ENCODE peak calls at places on chromosomes 4 and X, in four cellular contexts. T is GM12892, R is H54, G is sigmoid colon. B is an unnamed sample.

GRCh38 chrX:124289443-124289842 is 43.0 kb upstream of the TEX13D start:
- DNase-seq in T (no peak), R (no peak), G (no peak), B (no peak)

GRCh38 chr4:177118596-177118995 is 191.1 kb upstream of the NEIL3 start:
- DNase-seq in T (no peak), R (no peak), G (peak), B (peak)

GRCh38 chr4:25258980-25259578 is 25.2 kb downstream of the PI4K2B start:
- DNase-seq in T (no peak), R (peak), G (no peak), B (no peak)

GRCh38 chr4:159158083-159158617 is 55.3 kb downstream of the RAPGEF2 start:
- DNase-seq in T (no peak), R (no peak), G (no peak), B (no peak)

GRCh38 chr4:107380190-107380589 is 339.8 kb downstream of the PAPSS1 start:
- DNase-seq in T (no peak), R (no peak), G (no peak), B (no peak)

GRCh38 chrX:154799554-154800348 is 5.5 kb downstream of the MPP1 start:
- DNase-seq in T (no peak), R (peak), G (no peak), B (peak)

GRCh38 chr4:83561381-83561780 is 25.5 kb downstream of the GPAT3 start:
- DNase-seq in T (no peak), R (no peak), G (no peak), B (peak)

GRCh38 chr4:95547708-95548471 is 883 bp downstream of the UNC5C start:
- DNase-seq in T (no peak), R (no peak), G (peak), B (peak)

GRCh38 chr4:31084806-31085416 is 364.7 kb downstream of the PCDH7 start:
- DNase-seq in T (no peak), R (no peak), G (no peak), B (no peak)

GRCh38 chr4:174317531-174317930 is 33.8 kb downstream of the CEP44 start:
- DNase-seq in T (no peak), R (no peak), G (no peak), B (no peak)

GRCh38 chrX:132948648-132949260 is 9.7 kb downstream of the HS6ST2 start:
- DNase-seq in T (no peak), R (no peak), G (no peak), B (no peak)

GRCh38 chrX:23742174-23742692 is 843 bp downstream of the ACOT9 start:
- DNase-seq in T (no peak), R (no peak), G (peak), B (peak)

GRCh38 chr4:170697845-170698244 is 608.1 kb upstream of the AADAT start:
- DNase-seq in T (no peak), R (no peak), G (no peak), B (no peak)

GRCh38 chrX:95071621-95072020 is 1397.6 kb downstream of the FAM133A start:
- DNase-seq in T (no peak), R (no peak), G (no peak), B (no peak)

GRCh38 chr4:154329268-154329858 is 162.2 kb downstream of the DCHS2 start:
- DNase-seq in T (no peak), R (no peak), G (no peak), B (no peak)

GRCh38 chr4:64756016-64756415 is 346.8 kb upstream of the TECRL start:
- DNase-seq in T (no peak), R (no peak), G (no peak), B (no peak)

GRCh38 chr4:86130160-86130933 is 229.5 kb downstream of the MAPK10 start:
- DNase-seq in T (no peak), R (no peak), G (no peak), B (no peak)

GRCh38 chrX:95058815-95059214 is 1384.8 kb downstream of the FAM133A start:
- DNase-seq in T (no peak), R (peak), G (no peak), B (no peak)

GRCh38 chrX:154544885-154545284 is 1.8 kb downstream of the G6PD start:
- DNase-seq in T (no peak), R (no peak), G (no peak), B (peak)

GRCh38 chrX:68867458-68868166 is 38.8 kb downstream of the EFNB1 start:
- DNase-seq in T (no peak), R (no peak), G (no peak), B (peak)

GRCh38 chr4:103075894-103076776 is at the start of gene SLC9B2:
- DNase-seq in T (peak), R (peak), G (peak), B (peak)

GRCh38 chr4:183011213-183011907 is 87.7 kb upstream of the WWC2 start:
- DNase-seq in T (no peak), R (no peak), G (no peak), B (no peak)

GRCh38 chrX:11259437-11259836 is 33.8 kb upstream of the AMELX start:
- DNase-seq in T (no peak), R (no peak), G (no peak), B (no peak)

GRCh38 chrX:39162322-39162721 is 361.1 kb downstream of the MID1IP1 start:
- DNase-seq in T (no peak), R (no peak), G (no peak), B (no peak)

GRCh38 chrX:38233891-38234807 is 13.5 kb upstream of the SRPX start:
- DNase-seq in T (no peak), R (no peak), G (peak), B (peak)

GRCh38 chr4:30802622-30803323 is 82.6 kb downstream of the PCDH7 start:
- DNase-seq in T (no peak), R (no peak), G (no peak), B (no peak)

GRCh38 chr4:151957163-151957562 is 196.4 kb upstream of the GATB start:
- DNase-seq in T (no peak), R (no peak), G (no peak), B (no peak)

GRCh38 chr4:167021545-167022155 is 212.6 kb downstream of the SPOCK3 start:
- DNase-seq in T (no peak), R (no peak), G (peak), B (peak)

GRCh38 chr4:140150886-140151699 is 2.9 kb downstream of the MAML3 start:
- DNase-seq in T (peak), R (peak), G (peak), B (peak)

GRCh38 chr4:140153419-140153743 is 603 bp downstream of the MAML3 start:
- DNase-seq in T (no peak), R (no peak), G (no peak), B (no peak)

GRCh38 chr4:140151700-140152014 is 2.3 kb downstream of the MAML3 start:
- DNase-seq in T (no peak), R (peak), G (peak), B (peak)

GRCh38 chr4:140152760-140153418 is 1.1 kb downstream of the MAML3 start:
- DNase-seq in T (peak), R (no peak), G (peak), B (peak)

GRCh38 chr4:140152015-140152703 is 1.8 kb downstream of the MAML3 start:
- DNase-seq in T (peak), R (peak), G (peak), B (peak)
- TF ChIP-seq POLR2A in T (no peak), R (no peak), G (no peak), B (no peak)

DNA sequence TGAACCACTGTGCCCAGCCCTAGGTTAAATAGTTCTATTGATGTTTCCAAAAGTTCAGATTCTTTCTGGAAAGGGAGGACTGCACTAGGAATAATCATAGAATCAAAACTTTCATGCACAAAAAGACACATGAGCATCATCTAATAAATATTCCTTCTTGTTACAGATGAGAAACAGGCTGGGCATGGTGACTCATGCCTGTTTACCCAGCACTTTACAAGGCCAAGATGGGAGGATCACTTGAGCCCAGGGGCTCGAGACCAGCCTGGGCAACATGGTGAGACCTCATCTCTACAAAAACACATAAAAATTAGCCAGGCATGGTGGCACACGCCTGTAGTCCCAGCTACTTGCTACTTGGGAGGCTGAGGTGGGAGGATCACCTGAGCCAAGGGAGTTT is 27.7 kb downstream of the LARP7 start:
- DNase-seq in T (no peak), R (no peak), G (no peak), B (no peak)
- TF ChIP-seq POLR2A in T (no peak), R (no peak), G (no peak), B (no peak)

GRCh38 chrX:47187106-47187677 is 6.4 kb upstream of the UBA1 start:
- DNase-seq in T (no peak), R (no peak), G (no peak), B (peak)
- TF ChIP-seq POLR2A in T (no peak), R (no peak), G (no peak), B (no peak)

GRCh38 chrX:49919617-49920016 is 2.8 kb upstream of the CLCN5 start:
- DNase-seq in T (no peak), R (no peak), G (peak), B (peak)

GRCh38 chrX:49921109-49921508 is 1.3 kb upstream of the CLCN5 start:
- DNase-seq in T (no peak), R (no peak), G (no peak), B (no peak)

GRCh38 chrX:49922291-49923241 is at the start of gene CLCN5:
- DNase-seq in T (peak), R (peak), G (peak), B (peak)
- TF ChIP-seq POLR2A in T (peak), R (peak), G (no peak), B (no peak)

GRCh38 chr4:3354455-3354811 is 61.6 kb downstream of the RGS12 start:
- DNase-seq in T (no peak), R (no peak), G (no peak), B (no peak)
- TF ChIP-seq POLR2A in T (no peak), R (no peak), G (no peak), B (no peak)

GRCh38 chr4:109912706-109913621 is at the start of gene EGF:
- DNase-seq in T (no peak), R (peak), G (no peak), B (peak)
- TF ChIP-seq POLR2A in T (no peak), R (no peak), G (no peak), B (peak)

DNA sequence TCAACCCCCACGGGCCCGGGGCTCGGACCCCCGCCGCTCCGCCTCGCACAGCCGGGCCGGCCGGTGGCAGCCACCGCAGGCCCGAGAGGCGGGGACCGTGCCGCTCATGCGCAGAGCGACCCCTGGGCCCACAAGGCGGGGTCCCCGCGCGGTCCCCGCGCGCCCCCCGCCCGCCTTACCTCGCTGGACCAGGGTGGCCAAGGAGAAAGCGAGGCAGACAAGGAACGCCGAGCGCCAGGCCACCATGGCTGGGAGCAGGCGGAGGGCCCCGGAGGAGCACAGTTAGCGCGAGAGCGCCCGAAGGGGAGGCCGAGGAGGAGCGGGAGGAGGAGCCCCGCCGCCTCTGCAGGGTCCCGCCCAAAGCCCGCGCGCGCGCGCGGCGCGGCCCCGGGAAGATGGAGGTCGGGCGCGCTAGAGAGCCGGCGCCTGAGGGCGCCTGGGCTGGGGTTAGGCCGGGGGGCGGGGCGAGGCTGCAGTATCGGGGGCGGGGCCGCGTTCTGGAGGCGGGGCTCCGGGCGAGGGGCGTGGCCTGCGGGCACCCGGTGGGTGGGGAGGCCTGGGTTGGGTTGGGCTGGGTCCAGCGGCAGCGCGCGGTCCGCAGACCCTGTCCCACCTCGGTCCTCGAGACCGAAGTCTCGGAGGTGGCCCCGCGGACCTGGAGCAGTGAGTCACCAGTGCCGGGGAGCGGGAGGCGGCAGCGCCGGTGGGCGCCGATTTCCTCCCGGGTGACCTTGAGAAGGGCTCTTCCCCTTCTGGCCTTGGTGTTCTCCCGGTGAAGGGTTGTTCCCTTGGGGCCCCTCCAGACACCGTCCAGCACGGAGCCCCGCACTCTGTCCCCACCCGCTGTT is at the start of gene CD99L2:
- DNase-seq in T (peak), R (peak), G (peak), B (peak)
- TF ChIP-seq POLR2A in T (peak), R (peak), G (no peak), B (no peak)

DNA sequence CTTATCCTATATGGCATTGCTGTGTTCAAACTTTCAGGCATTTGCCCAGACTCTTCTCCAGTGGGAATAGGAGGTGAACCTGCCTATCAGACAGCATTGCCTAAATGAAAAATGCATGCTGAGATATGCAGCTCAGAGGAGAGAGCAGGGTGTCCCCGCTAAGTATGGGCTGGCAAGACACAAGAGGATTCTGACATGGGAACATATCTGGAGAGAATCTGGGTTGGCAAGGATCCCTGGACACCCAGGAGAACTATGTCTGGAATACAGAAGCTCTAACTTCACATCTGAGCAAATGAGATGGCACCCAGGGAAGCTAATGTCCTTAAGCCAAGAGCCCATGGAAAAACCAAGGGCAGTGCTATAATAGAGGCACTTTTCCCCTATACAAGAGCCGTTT is 18.4 kb downstream of the PPARGC1A start:
- DNase-seq in T (no peak), R (no peak), G (no peak), B (no peak)
- TF ChIP-seq POLR2A in T (no peak), R (no peak), G (no peak), B (no peak)

DNA sequence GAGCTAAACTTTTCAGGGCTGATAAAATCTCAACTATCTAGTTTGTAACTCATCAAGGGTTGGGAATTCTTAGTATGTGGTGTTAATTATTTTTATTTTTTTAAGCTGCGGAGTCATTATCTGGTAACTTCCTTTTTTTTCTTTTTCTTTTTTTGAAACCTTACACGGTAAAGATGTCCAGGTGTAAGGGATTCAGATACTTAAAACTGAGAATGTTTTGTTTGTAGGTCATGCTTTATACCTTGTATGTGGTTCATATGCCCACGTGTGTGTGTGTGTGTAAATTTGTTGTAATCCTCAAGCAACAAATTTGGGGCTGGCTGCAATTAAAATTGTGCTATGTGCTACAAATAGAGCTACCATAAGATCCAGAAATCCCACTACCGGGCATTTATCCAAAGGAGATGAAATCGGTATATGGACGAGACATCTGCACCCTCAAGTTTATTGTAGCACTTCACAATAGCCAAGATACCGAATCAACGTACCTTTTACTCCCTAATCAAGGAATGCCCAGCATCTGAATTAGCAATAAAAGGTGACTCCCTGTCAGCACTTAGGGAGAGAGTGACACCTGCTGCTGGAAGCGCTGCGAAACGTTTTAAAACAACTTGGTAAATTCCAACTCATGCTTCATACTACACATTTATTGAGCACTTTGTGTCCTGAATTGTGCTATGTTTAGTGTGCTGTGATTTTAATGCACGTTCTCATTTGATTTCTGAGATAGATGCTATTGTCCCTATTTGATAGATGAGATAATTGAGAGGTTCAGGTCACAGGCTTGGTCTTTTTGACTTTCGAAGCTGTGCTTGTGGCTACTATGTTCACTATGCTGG is 16.1 kb downstream of the MSMO1 start:
- DNase-seq in T (no peak), R (no peak), G (no peak), B (peak)
- TF ChIP-seq POLR2A in T (no peak), R (no peak), G (no peak), B (no peak)

DNA sequence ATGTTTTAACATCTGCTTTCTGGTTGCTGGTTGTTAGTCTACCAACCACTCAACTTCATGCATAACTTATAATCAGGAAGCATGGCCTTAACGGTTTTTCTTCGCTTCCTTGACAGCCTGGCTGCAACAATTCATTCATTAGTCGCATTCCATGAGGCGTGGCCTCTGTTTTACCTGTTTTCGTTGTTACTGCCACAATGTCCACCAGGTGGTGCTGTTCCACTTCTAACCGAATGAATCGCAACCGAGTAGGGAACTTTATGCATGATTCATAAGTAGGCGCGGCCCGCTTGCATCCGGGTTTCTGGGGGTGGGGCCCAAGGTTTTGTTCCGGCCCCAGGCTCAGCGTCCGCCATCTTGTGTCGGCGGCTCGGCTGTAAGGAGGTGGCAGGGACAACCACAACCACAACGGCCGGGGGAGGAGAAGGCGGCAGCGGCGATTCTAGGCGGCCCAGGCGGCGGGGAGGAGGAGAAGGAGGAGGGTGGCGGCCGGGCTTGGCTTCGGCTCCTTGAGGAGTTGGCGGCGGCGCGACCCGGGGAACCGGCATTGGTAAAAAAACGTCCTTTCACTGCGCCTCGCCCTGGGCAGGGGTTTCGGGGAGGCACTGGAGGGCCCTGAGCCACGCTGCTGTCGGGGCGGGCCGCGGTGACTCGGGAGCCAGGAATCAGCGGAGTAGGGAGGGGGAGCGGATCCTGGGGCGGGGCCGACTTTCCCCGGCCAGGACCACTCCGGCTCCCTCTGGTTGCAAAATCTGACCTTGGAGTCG is at the start of gene UBA1:
- DNase-seq in T (peak), R (peak), G (peak), B (peak)
- TF ChIP-seq POLR2A in T (peak), R (peak), G (peak), B (peak)

B was measured in thyroid gland.